ENCODE peak calls at places on chromosomes 1 and 21, in ten cellular contexts. One of them, this sample, is unnamed.

GRCh38 chr1:35851175-35851869 is 31.7 kb upstream of the AGO1 start:
- DNase-seq in lung: no peak
- DNase-seq in PC-3: no peak
- DNase-seq in body of pancreas: no peak
- DNase-seq in heart right ventricle: no peak
- DNase-seq in left ventricle myocardium inferior: no peak
- DNase-seq in CD8-positive, alpha-beta T cell: no peak
- DNase-seq in SK-N-SH: no peak
- DNase-seq in brain microvascular endothelial cell: no peak
- DNase-seq in A673: no peak
- DNase-seq in this sample: no peak

GRCh38 chr1:239987103-239987745 is 104.5 kb upstream of the FMN2 start:
- DNase-seq in CD8-positive, alpha-beta T cell: no peak
- DNase-seq in heart right ventricle: no peak
- DNase-seq in lung: no peak
- DNase-seq in PC-3: peak; percentile 78
- DNase-seq in left ventricle myocardium inferior: no peak
- DNase-seq in A673: peak; percentile 6
- DNase-seq in brain microvascular endothelial cell: peak; percentile 67
- DNase-seq in body of pancreas: peak; percentile 66
- DNase-seq in SK-N-SH: no peak
- DNase-seq in this sample: no peak

GRCh38 chr1:233635765-233636502 is 22.0 kb downstream of the KCNK1 start:
- DNase-seq in A673: peak; percentile 33
- DNase-seq in lung: no peak
- DNase-seq in SK-N-SH: no peak
- DNase-seq in heart right ventricle: no peak
- DNase-seq in CD8-positive, alpha-beta T cell: no peak
- DNase-seq in left ventricle myocardium inferior: no peak
- DNase-seq in PC-3: peak; percentile 64
- DNase-seq in body of pancreas: no peak
- DNase-seq in brain microvascular endothelial cell: peak; percentile 1
- DNase-seq in this sample: no peak

GRCh38 chr21:17454315-17455027 is 58.4 kb upstream of the CXADR start:
- DNase-seq in heart right ventricle: no peak
- DNase-seq in body of pancreas: peak; percentile 66
- DNase-seq in lung: no peak
- DNase-seq in SK-N-SH: peak; percentile 70
- DNase-seq in left ventricle myocardium inferior: peak; percentile 20
- DNase-seq in brain microvascular endothelial cell: peak; percentile 90
- DNase-seq in A673: peak; percentile 92
- DNase-seq in CD8-positive, alpha-beta T cell: no peak
- DNase-seq in PC-3: peak; percentile 66
- DNase-seq in this sample: no peak

GRCh38 chr1:206589206-206589605 is 23.1 kb downstream of the EIF2D start:
- DNase-seq in A673: no peak
- DNase-seq in SK-N-SH: no peak
- DNase-seq in lung: peak; percentile 37
- DNase-seq in left ventricle myocardium inferior: peak; percentile 26
- DNase-seq in body of pancreas: no peak
- DNase-seq in brain microvascular endothelial cell: peak; percentile 86
- DNase-seq in CD8-positive, alpha-beta T cell: no peak
- DNase-seq in PC-3: peak; percentile 92
- DNase-seq in heart right ventricle: no peak
- DNase-seq in this sample: no peak

GRCh38 chr1:219373616-219373935 is 199.9 kb downstream of the LYPLAL1 start:
- DNase-seq in heart right ventricle: no peak
- DNase-seq in PC-3: no peak
- DNase-seq in brain microvascular endothelial cell: no peak
- DNase-seq in body of pancreas: no peak
- DNase-seq in left ventricle myocardium inferior: no peak
- DNase-seq in lung: no peak
- DNase-seq in CD8-positive, alpha-beta T cell: no peak
- DNase-seq in SK-N-SH: peak; percentile 33
- DNase-seq in A673: peak; percentile 56
- DNase-seq in this sample: no peak

GRCh38 chr1:196136396-196136795 is 471.8 kb downstream of the KCNT2 start:
- DNase-seq in CD8-positive, alpha-beta T cell: no peak
- DNase-seq in body of pancreas: no peak
- DNase-seq in lung: no peak
- DNase-seq in brain microvascular endothelial cell: no peak
- DNase-seq in left ventricle myocardium inferior: no peak
- DNase-seq in A673: no peak
- DNase-seq in PC-3: no peak
- DNase-seq in heart right ventricle: no peak
- DNase-seq in SK-N-SH: no peak
- DNase-seq in this sample: no peak

GRCh38 chr1:111857251-111857651 is 101.5 kb downstream of the DDX20 start:
- DNase-seq in body of pancreas: no peak
- DNase-seq in heart right ventricle: peak; percentile 48
- DNase-seq in PC-3: no peak
- DNase-seq in brain microvascular endothelial cell: no peak
- DNase-seq in lung: no peak
- DNase-seq in CD8-positive, alpha-beta T cell: no peak
- DNase-seq in SK-N-SH: no peak
- DNase-seq in A673: no peak
- DNase-seq in left ventricle myocardium inferior: peak; percentile 72
- DNase-seq in this sample: no peak

GRCh38 chr21:37159053-37159776 is 86.2 kb downstream of the TTC3 start:
- DNase-seq in A673: no peak
- DNase-seq in lung: no peak
- DNase-seq in brain microvascular endothelial cell: no peak
- DNase-seq in CD8-positive, alpha-beta T cell: no peak
- DNase-seq in PC-3: no peak
- DNase-seq in SK-N-SH: no peak
- DNase-seq in body of pancreas: no peak
- DNase-seq in heart right ventricle: no peak
- DNase-seq in left ventricle myocardium inferior: no peak
- DNase-seq in this sample: no peak

GRCh38 chr1:44485229-44485932 is 80.3 kb downstream of the RNF220 start:
- DNase-seq in CD8-positive, alpha-beta T cell: no peak
- DNase-seq in lung: no peak
- DNase-seq in brain microvascular endothelial cell: peak; percentile 83
- DNase-seq in heart right ventricle: no peak
- DNase-seq in A673: peak; percentile 65
- DNase-seq in SK-N-SH: no peak
- DNase-seq in body of pancreas: no peak
- DNase-seq in left ventricle myocardium inferior: no peak
- DNase-seq in PC-3: peak; percentile 48
- DNase-seq in this sample: no peak

GRCh38 chr1:44484155-44484688 is 79.2 kb downstream of the RNF220 start:
- DNase-seq in SK-N-SH: no peak
- DNase-seq in body of pancreas: no peak
- DNase-seq in heart right ventricle: no peak
- DNase-seq in CD8-positive, alpha-beta T cell: no peak
- DNase-seq in left ventricle myocardium inferior: no peak
- DNase-seq in A673: no peak
- DNase-seq in brain microvascular endothelial cell: peak; percentile 27
- DNase-seq in PC-3: no peak
- DNase-seq in lung: peak; percentile 35
- DNase-seq in this sample: no peak

GRCh38 chr1:44485933-44486475 is 80.9 kb downstream of the RNF220 start:
- DNase-seq in heart right ventricle: no peak
- DNase-seq in body of pancreas: no peak
- DNase-seq in SK-N-SH: no peak
- DNase-seq in PC-3: no peak
- DNase-seq in brain microvascular endothelial cell: no peak
- DNase-seq in A673: no peak
- DNase-seq in left ventricle myocardium inferior: no peak
- DNase-seq in lung: no peak
- DNase-seq in CD8-positive, alpha-beta T cell: no peak
- DNase-seq in this sample: no peak

GRCh38 chr1:44483089-44483488 is 78.0 kb downstream of the RNF220 start:
- DNase-seq in brain microvascular endothelial cell: no peak
- DNase-seq in SK-N-SH: no peak
- DNase-seq in A673: no peak
- DNase-seq in lung: no peak
- DNase-seq in CD8-positive, alpha-beta T cell: no peak
- DNase-seq in left ventricle myocardium inferior: no peak
- DNase-seq in body of pancreas: no peak
- DNase-seq in heart right ventricle: no peak
- DNase-seq in PC-3: peak; percentile 50
- DNase-seq in this sample: no peak

GRCh38 chr1:44481701-44482100 is 76.6 kb downstream of the RNF220 start:
- DNase-seq in CD8-positive, alpha-beta T cell: no peak
- DNase-seq in heart right ventricle: no peak
- DNase-seq in left ventricle myocardium inferior: no peak
- DNase-seq in brain microvascular endothelial cell: no peak
- DNase-seq in A673: no peak
- DNase-seq in PC-3: no peak
- DNase-seq in lung: no peak
- DNase-seq in body of pancreas: no peak
- DNase-seq in SK-N-SH: no peak
- DNase-seq in this sample: no peak
- H3K27ac ChIP-seq in CD8-positive, alpha-beta T cell: no peak overlapping the region
- H3K27ac ChIP-seq in heart right ventricle: no peak overlapping the region
- H3K27ac ChIP-seq in left ventricle myocardium inferior: no peak overlapping the region
- H3K27ac ChIP-seq in brain microvascular endothelial cell: no peak overlapping the region
- H3K27ac ChIP-seq in A673: no peak overlapping the region
- H3K27ac ChIP-seq in PC-3: no peak overlapping the region
- H3K27ac ChIP-seq in lung: no peak overlapping the region
- H3K27ac ChIP-seq in body of pancreas: no peak overlapping the region
- H3K27ac ChIP-seq in SK-N-SH: no peak overlapping the region
- H3K27ac ChIP-seq in this sample: no peak overlapping the region

GRCh38 chr1:39483276-39483675 is 8.2 kb upstream of the BMP8A start:
- DNase-seq in left ventricle myocardium inferior: no peak
- DNase-seq in brain microvascular endothelial cell: no peak
- DNase-seq in A673: no peak
- DNase-seq in SK-N-SH: no peak
- DNase-seq in heart right ventricle: no peak
- DNase-seq in body of pancreas: no peak
- DNase-seq in PC-3: no peak
- DNase-seq in CD8-positive, alpha-beta T cell: no peak
- DNase-seq in lung: no peak
- DNase-seq in this sample: no peak

GRCh38 chr1:39485046-39485803 is 6.2 kb upstream of the BMP8A start:
- DNase-seq in body of pancreas: no peak
- DNase-seq in SK-N-SH: no peak
- DNase-seq in CD8-positive, alpha-beta T cell: no peak
- DNase-seq in left ventricle myocardium inferior: no peak
- DNase-seq in heart right ventricle: peak; percentile 49
- DNase-seq in brain microvascular endothelial cell: no peak
- DNase-seq in lung: no peak
- DNase-seq in PC-3: no peak
- DNase-seq in A673: no peak
- DNase-seq in this sample: no peak

GRCh38 chr1:39478536-39478935 is 12.9 kb upstream of the BMP8A start:
- DNase-seq in lung: no peak
- DNase-seq in SK-N-SH: no peak
- DNase-seq in PC-3: no peak
- DNase-seq in left ventricle myocardium inferior: no peak
- DNase-seq in brain microvascular endothelial cell: no peak
- DNase-seq in body of pancreas: no peak
- DNase-seq in A673: no peak
- DNase-seq in CD8-positive, alpha-beta T cell: no peak
- DNase-seq in heart right ventricle: no peak
- DNase-seq in this sample: no peak

GRCh38 chr1:39484564-39484963 is 6.9 kb upstream of the BMP8A start:
- DNase-seq in brain microvascular endothelial cell: no peak
- DNase-seq in PC-3: no peak
- DNase-seq in A673: no peak
- DNase-seq in heart right ventricle: no peak
- DNase-seq in lung: no peak
- DNase-seq in SK-N-SH: no peak
- DNase-seq in CD8-positive, alpha-beta T cell: no peak
- DNase-seq in body of pancreas: no peak
- DNase-seq in left ventricle myocardium inferior: no peak
- DNase-seq in this sample: no peak

GRCh38 chr1:39481289-39481688 is 10.1 kb upstream of the BMP8A start:
- DNase-seq in A673: no peak
- DNase-seq in CD8-positive, alpha-beta T cell: no peak
- DNase-seq in heart right ventricle: no peak
- DNase-seq in SK-N-SH: no peak
- DNase-seq in lung: no peak
- DNase-seq in brain microvascular endothelial cell: no peak
- DNase-seq in PC-3: no peak
- DNase-seq in body of pancreas: no peak
- DNase-seq in left ventricle myocardium inferior: no peak
- DNase-seq in this sample: no peak
- H3K36me3 ChIP-seq in A673: peaks cover 55% of the 10 kb centered on the region
- H3K36me3 ChIP-seq in CD8-positive, alpha-beta T cell: peaks cover 40% of the 10 kb centered on the region
- H3K36me3 ChIP-seq in heart right ventricle: peaks cover 46% of the 10 kb centered on the region
- H3K36me3 ChIP-seq in SK-N-SH: peaks cover 70% of the 10 kb centered on the region
- H3K36me3 ChIP-seq in lung: peaks cover 24% of the 10 kb centered on the region
- H3K36me3 ChIP-seq in brain microvascular endothelial cell: peaks cover 76% of the 10 kb centered on the region
- H3K36me3 ChIP-seq in PC-3: peaks cover 31% of the 10 kb centered on the region
- H3K36me3 ChIP-seq in body of pancreas: peaks cover 34% of the 10 kb centered on the region
- H3K36me3 ChIP-seq in left ventricle myocardium inferior: peaks cover 89% of the 10 kb centered on the region
- H3K36me3 ChIP-seq in this sample: peaks cover 71% of the 10 kb centered on the region

GRCh38 chr1:205270764-205271163 is 43.0 kb downstream of the TMCC2 start:
- DNase-seq in lung: no peak
- DNase-seq in body of pancreas: no peak
- DNase-seq in brain microvascular endothelial cell: peak; percentile 46
- DNase-seq in SK-N-SH: no peak
- DNase-seq in A673: no peak
- DNase-seq in left ventricle myocardium inferior: no peak
- DNase-seq in CD8-positive, alpha-beta T cell: no peak
- DNase-seq in PC-3: peak; percentile 94
- DNase-seq in heart right ventricle: no peak
- DNase-seq in this sample: no peak

GRCh38 chr1:205270271-205270670 is 42.5 kb downstream of the TMCC2 start:
- DNase-seq in left ventricle myocardium inferior: no peak
- DNase-seq in lung: no peak
- DNase-seq in body of pancreas: no peak
- DNase-seq in SK-N-SH: no peak
- DNase-seq in PC-3: no peak
- DNase-seq in heart right ventricle: no peak
- DNase-seq in brain microvascular endothelial cell: no peak
- DNase-seq in CD8-positive, alpha-beta T cell: no peak
- DNase-seq in A673: no peak
- DNase-seq in this sample: no peak

GRCh38 chr1:205272541-205272940 is 44.8 kb downstream of the TMCC2 start:
- DNase-seq in brain microvascular endothelial cell: no peak
- DNase-seq in body of pancreas: no peak
- DNase-seq in CD8-positive, alpha-beta T cell: no peak
- DNase-seq in PC-3: no peak
- DNase-seq in lung: no peak
- DNase-seq in left ventricle myocardium inferior: no peak
- DNase-seq in SK-N-SH: no peak
- DNase-seq in heart right ventricle: no peak
- DNase-seq in A673: no peak
- DNase-seq in this sample: no peak

GRCh38 chr1:205271745-205272144 is 44.0 kb downstream of the TMCC2 start:
- DNase-seq in CD8-positive, alpha-beta T cell: no peak
- DNase-seq in brain microvascular endothelial cell: no peak
- DNase-seq in A673: no peak
- DNase-seq in lung: no peak
- DNase-seq in body of pancreas: no peak
- DNase-seq in left ventricle myocardium inferior: no peak
- DNase-seq in SK-N-SH: no peak
- DNase-seq in heart right ventricle: no peak
- DNase-seq in PC-3: no peak
- DNase-seq in this sample: no peak

GRCh38 chr1:205271277-205271676 is 43.5 kb downstream of the TMCC2 start:
- DNase-seq in left ventricle myocardium inferior: peak; percentile 42
- DNase-seq in body of pancreas: no peak
- DNase-seq in lung: no peak
- DNase-seq in SK-N-SH: no peak
- DNase-seq in CD8-positive, alpha-beta T cell: no peak
- DNase-seq in heart right ventricle: no peak
- DNase-seq in PC-3: peak; percentile 35
- DNase-seq in A673: no peak
- DNase-seq in brain microvascular endothelial cell: no peak
- DNase-seq in this sample: no peak
- TF ChIP-seq CTCF in left ventricle myocardium inferior: no peak
- TF ChIP-seq CTCF in body of pancreas: no peak
- TF ChIP-seq CTCF in lung: no peak
- TF ChIP-seq CTCF in SK-N-SH: peak; percentile 28
- TF ChIP-seq CTCF in CD8-positive, alpha-beta T cell: no peak
- TF ChIP-seq CTCF in heart right ventricle: peak; percentile 32
- TF ChIP-seq CTCF in PC-3: peak; percentile 33
- TF ChIP-seq CTCF in A673: no peak
- TF ChIP-seq CTCF in brain microvascular endothelial cell: peak; percentile 53
- TF ChIP-seq CTCF in this sample: no peak

GRCh38 chr1:56436912-56437403 is 142.4 kb downstream of the PLPP3 start:
- DNase-seq in heart right ventricle: no peak
- DNase-seq in A673: no peak
- DNase-seq in left ventricle myocardium inferior: no peak
- DNase-seq in PC-3: no peak
- DNase-seq in body of pancreas: no peak
- DNase-seq in CD8-positive, alpha-beta T cell: no peak
- DNase-seq in lung: no peak
- DNase-seq in brain microvascular endothelial cell: no peak
- DNase-seq in SK-N-SH: no peak
- DNase-seq in this sample: no peak
- H3K27ac ChIP-seq in heart right ventricle: no peak overlapping the region
- H3K27ac ChIP-seq in A673: no peak overlapping the region
- H3K27ac ChIP-seq in left ventricle myocardium inferior: peak overlapping the region; percentile 86
- H3K27ac ChIP-seq in PC-3: no peak overlapping the region
- H3K27ac ChIP-seq in body of pancreas: no peak overlapping the region
- H3K27ac ChIP-seq in CD8-positive, alpha-beta T cell: no peak overlapping the region
- H3K27ac ChIP-seq in lung: no peak overlapping the region
- H3K27ac ChIP-seq in brain microvascular endothelial cell: no peak overlapping the region
- H3K27ac ChIP-seq in SK-N-SH: peak overlapping the region; percentile 40
- H3K27ac ChIP-seq in this sample: no peak overlapping the region

This sample was measured in ascending aorta.